ENCODE peak calls at places on chromosomes 7 and 10, in seven cellular contexts. Y is fibroblast of mammary gland, X is neural crest cell, R is choroid plexus epithelial cell, K is fibroblast of lung, G is cardiac muscle cell, O is HFF-Myc. E is an unnamed sample.

GRCh38 chr7:2066251-2066919 is 166.4 kb downstream of the MAD1L1 start:
- DNase-seq in G (no peak), O (no peak), K (no peak), R (no peak), X (no peak), Y (no peak), E (no peak)

GRCh38 chr7:153004341-153004740 is 244.8 kb downstream of the ACTR3B start:
- DNase-seq in Y (no peak), G (no peak), X (no peak), R (no peak), K (no peak), O (no peak), E (no peak)

GRCh38 chr10:123651421-123652047 is 14.6 kb upstream of the GPR26 start:
- DNase-seq in O (no peak), K (no peak), X (no peak), R (no peak), G (no peak), Y (no peak), E (no peak)

GRCh38 chr10:77680065-77680464 is 42.5 kb upstream of the KCNMA1 start:
- DNase-seq in O (no peak), Y (no peak), X (no peak), G (no peak), K (no peak), R (no peak), E (no peak)

GRCh38 chr10:11057448-11057847 is 39.8 kb downstream of the CELF2 start:
- DNase-seq in R (no peak), K (no peak), G (no peak), Y (no peak), X (no peak), O (no peak), E (no peak)

GRCh38 chr7:132652507-132652906 is 76.2 kb upstream of the PLXNA4 start:
- DNase-seq in G (no peak), Y (no peak), X (no peak), R (no peak), K (no peak), O (no peak), E (no peak)

GRCh38 chr7:46774515-46774914 is 807.4 kb downstream of the TNS3 start:
- DNase-seq in X (no peak), Y (peak), K (no peak), O (no peak), G (peak), R (no peak), E (no peak)

GRCh38 chr7:108511939-108512338 is 14.0 kb downstream of the PNPLA8 start:
- DNase-seq in Y (no peak), K (no peak), R (no peak), O (no peak), G (no peak), X (no peak), E (no peak)

GRCh38 chr7:137579913-137580640 is 236.5 kb upstream of the PTN start:
- DNase-seq in O (peak), G (peak), X (no peak), R (peak), K (peak), Y (peak), E (no peak)

GRCh38 chr10:1243486-1244182 is 187.4 kb downstream of the WDR37 start:
- DNase-seq in G (no peak), R (no peak), X (no peak), Y (no peak), O (no peak), K (no peak), E (no peak)

GRCh38 chr7:26688388-26688787 is 176.0 kb downstream of the SKAP2 start:
- DNase-seq in X (no peak), R (no peak), O (no peak), K (no peak), Y (no peak), G (no peak), E (no peak)

GRCh38 chr10:130834573-130834972 is 476.9 kb downstream of the TCERG1L start:
- DNase-seq in G (no peak), K (no peak), O (no peak), R (no peak), X (no peak), Y (no peak), E (no peak)

GRCh38 chr7:151705744-151706567 is 171.0 kb downstream of the PRKAG2 start:
- DNase-seq in O (no peak), Y (peak), K (peak), R (peak), X (peak), G (peak), E (no peak)

GRCh38 chr7:95596183-95597135 is at the start of gene PDK4:
- DNase-seq in R (peak), O (no peak), Y (peak), X (peak), G (peak), K (peak), E (peak)

GRCh38 chr7:150345012-150345411 is 3.6 kb upstream of the RARRES2 start:
- DNase-seq in G (no peak), K (no peak), R (no peak), O (no peak), X (no peak), Y (no peak), E (no peak)

GRCh38 chr10:120145107-120145506 is 252.6 kb downstream of the SEC23IP start:
- DNase-seq in Y (no peak), O (no peak), R (no peak), K (no peak), G (no peak), X (no peak), E (no peak)

GRCh38 chr7:41323811-41324210 is 379.1 kb downstream of the INHBA start:
- DNase-seq in Y (no peak), R (no peak), O (no peak), K (peak), G (no peak), X (no peak), E (no peak)

GRCh38 chr10:114694735-114695134 is 36.7 kb upstream of the ABLIM1 start:
- DNase-seq in K (no peak), G (peak), R (peak), O (no peak), Y (no peak), X (peak), E (no peak)

GRCh38 chr7:35185908-35186731 is 67.8 kb downstream of the TBX20 start:
- DNase-seq in K (peak), O (no peak), Y (no peak), G (peak), R (peak), X (peak), E (no peak)

GRCh38 chr10:20744851-20745250 is 152.3 kb downstream of the NEBL start:
- DNase-seq in O (no peak), Y (peak), G (no peak), K (peak), X (no peak), R (no peak), E (no peak)

GRCh38 chr7:15199482-15199881 is 296.9 kb upstream of the DGKB start:
- DNase-seq in Y (peak), R (peak), O (no peak), X (no peak), K (peak), G (peak), E (no peak)

GRCh38 chr7:11415101-11415500 is 416.9 kb downstream of the THSD7A start:
- DNase-seq in G (no peak), R (no peak), K (no peak), Y (no peak), X (no peak), O (no peak), E (no peak)

GRCh38 chr7:158277219-158278141 is 310.1 kb downstream of the PTPRN2 start:
- DNase-seq in R (no peak), X (no peak), O (no peak), Y (no peak), K (no peak), G (no peak), E (no peak)

GRCh38 chr7:116271161-116271979 is 61.0 kb downstream of the TES start:
- DNase-seq in O (no peak), G (peak), Y (peak), X (no peak), R (peak), K (peak), E (no peak)

GRCh38 chr7:155844019-155844453 is 31.8 kb upstream of the SHH start:
- DNase-seq in X (no peak), Y (no peak), K (no peak), R (peak), G (peak), O (no peak), E (no peak)
- TF ChIP-seq CTCF in X (no peak), Y (no peak), K (no peak), R (peak), G (no peak), O (no peak), E (no peak)

DNA sequence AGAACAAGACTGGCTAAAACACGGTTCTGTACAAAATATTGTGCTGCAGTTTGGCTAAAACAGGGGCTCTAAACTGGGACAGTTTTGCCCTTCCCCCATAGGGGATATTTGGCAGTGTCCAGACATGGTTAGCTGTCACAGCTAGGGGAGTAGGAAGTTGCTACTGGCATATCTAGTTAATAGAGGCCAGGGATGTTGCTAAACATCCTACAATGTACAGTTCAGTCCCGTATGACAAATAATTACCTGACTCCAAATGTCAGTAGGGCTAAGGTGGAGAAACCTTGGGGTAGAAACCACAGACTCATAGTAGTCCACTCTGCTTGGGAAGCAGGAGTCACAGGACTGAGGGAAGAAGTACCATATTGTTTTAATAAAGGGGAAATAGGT is 39.8 kb downstream of the WBP1L start:
- DNase-seq in O (no peak), K (no peak), R (peak), G (no peak), X (no peak), Y (peak), E (no peak)
- TF ChIP-seq CTCF in O (no peak), K (no peak), R (no peak), G (no peak), X (no peak), Y (no peak), E (no peak)

GRCh38 chr7:107170051-107170661 is 1.4 kb downstream of the HBP1 start:
- DNase-seq in X (no peak), G (no peak), O (no peak), Y (no peak), R (no peak), K (no peak), E (no peak)
- TF ChIP-seq CTCF in X (no peak), G (no peak), O (no peak), Y (no peak), R (no peak), K (no peak), E (no peak)

DNA sequence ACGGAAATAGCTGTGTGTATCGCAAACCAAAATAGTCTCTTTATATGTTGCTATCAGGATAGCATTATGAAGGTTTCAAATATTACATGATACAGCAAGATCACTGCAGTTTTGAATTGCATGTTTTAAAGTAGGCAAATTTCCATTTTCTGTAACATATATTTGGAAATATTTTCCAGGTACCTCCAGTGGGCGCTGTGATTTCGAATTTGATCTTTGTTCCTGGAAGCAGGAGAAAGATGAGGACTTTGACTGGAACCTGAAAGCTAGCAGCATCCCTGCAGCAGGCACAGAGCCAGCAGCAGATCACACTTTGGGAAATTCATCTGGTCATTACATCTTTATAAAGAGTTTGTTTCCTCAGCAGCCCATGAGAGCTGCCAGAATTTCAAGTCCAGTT is 299.0 kb downstream of the MALRD1 start:
- DNase-seq in R (peak), O (no peak), G (peak), K (no peak), X (no peak), Y (peak), E (no peak)
- TF ChIP-seq CTCF in R (peak), O (peak), G (peak), K (peak), X (peak), Y (peak), E (peak)

DNA sequence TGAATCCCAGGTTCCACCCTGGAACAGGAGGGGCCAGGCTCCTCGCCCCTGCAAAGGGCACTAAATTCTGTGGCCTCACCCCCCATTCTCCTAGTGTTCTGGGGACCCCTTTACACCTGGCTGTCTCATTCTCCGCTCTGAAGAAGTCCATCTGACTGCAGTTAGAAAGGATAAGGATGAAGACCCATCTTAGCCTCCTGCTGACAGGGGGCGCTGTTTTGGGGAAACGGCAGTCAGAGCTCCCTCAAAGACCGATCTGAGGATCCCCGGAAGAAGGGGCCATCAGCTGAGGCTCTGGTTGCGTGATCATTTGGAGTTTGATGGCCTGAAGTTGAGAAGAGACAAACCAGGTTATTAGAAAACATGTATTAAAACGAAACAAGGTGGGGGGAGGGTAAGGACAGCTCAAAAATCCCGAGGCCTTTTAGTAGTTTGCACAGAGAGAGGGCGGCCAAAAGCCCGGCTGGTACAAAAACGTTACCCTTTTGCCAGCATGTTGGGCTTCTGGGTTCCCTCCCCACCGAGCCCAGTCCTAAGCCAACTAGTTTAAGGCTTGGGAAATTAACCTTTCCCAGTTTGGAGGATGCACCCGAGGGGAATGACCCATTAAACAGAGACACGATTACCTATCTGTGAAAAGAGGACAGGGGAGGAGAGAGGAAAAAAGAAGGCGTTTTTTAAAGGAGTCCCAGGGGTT is 102.8 kb downstream of the CHN2 start:
- DNase-seq in R (no peak), K (no peak), X (peak), O (no peak), G (no peak), Y (no peak), E (no peak)
- TF ChIP-seq CTCF in R (peak), K (peak), X (peak), O (peak), G (peak), Y (no peak), E (peak)

DNA sequence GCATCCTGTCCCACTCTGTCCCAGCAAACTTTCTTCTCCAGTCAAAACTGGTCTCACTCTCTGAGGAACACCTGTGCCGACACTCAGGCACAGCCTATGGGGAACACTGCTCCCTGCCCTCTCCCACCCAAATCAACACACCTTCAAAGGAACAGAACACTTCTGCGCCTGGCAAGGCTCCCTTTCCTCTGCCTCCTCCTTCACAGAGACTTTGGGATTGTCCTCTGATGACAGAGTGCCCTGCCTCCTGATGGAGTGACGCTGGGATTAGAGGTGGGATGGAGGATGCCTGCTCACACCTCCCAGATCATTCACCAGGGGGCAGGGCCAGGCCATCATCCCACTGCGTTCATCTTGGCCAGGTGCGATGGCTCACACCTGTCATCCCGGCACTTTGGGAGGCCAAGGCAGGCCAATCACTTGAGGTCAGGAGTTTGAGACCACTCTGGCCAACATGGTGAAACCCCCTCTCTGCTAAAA is 26.5 kb downstream of the KLF6 start:
- DNase-seq in G (no peak), O (no peak), X (no peak), R (no peak), Y (no peak), K (no peak), E (no peak)
- TF ChIP-seq CTCF in G (no peak), O (no peak), X (no peak), R (no peak), Y (no peak), K (no peak), E (no peak)

GRCh38 chr7:78215199-78215598 is 416.6 kb downstream of the PHTF2 start:
- DNase-seq in G (no peak), O (no peak), X (no peak), R (no peak), Y (no peak), K (no peak), E (no peak)

GRCh38 chr7:78213402-78213801 is 414.8 kb downstream of the PHTF2 start:
- DNase-seq in R (no peak), G (no peak), O (no peak), K (no peak), X (no peak), Y (no peak), E (no peak)

GRCh38 chr7:78220754-78221153 is 422.2 kb downstream of the PHTF2 start:
- DNase-seq in G (no peak), O (no peak), K (no peak), R (no peak), X (no peak), Y (no peak), E (no peak)

GRCh38 chr7:78221961-78222751 is 423.6 kb downstream of the PHTF2 start:
- DNase-seq in R (peak), G (peak), Y (no peak), O (no peak), K (peak), X (no peak), E (no peak)

DNA sequence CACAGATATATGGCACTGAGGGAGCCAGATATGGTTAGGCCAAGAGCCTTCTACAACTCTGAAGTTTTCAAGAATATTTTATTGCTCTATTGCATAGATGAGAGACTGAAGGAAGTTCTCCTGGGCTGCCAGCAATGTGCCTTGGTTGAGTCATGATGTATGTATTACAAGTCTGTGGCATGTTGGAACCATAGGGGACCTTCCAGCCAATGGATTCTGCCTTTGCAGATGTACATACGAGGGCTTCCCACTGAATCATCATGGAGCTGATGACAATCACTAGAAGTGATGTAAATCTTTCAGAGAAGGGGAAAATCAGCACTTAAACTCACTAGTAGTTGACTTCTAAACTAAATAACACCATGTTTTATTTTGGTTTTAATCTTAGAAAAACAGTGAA is 419.5 kb downstream of the PHTF2 start:
- DNase-seq in G (no peak), R (no peak), X (no peak), Y (peak), O (no peak), K (peak), E (no peak)
- TF ChIP-seq CTCF in G (no peak), R (no peak), X (no peak), Y (no peak), O (no peak), K (no peak), E (no peak)